ENCODE peak calls at places on chromosomes 16 and 17, in seven cellular contexts. One of them, this sample, is unnamed. For H3K4me1, the result is how much of the 10 kb centered on the place peaks cover.

GRCh38 chr16:83953796-83954576 is 946 bp downstream of the OSGIN1 start:
- DNase-seq in SK-N-SH: no peak
- DNase-seq in ovary: no peak
- DNase-seq in H1: no peak
- DNase-seq in tibial nerve: no peak
- DNase-seq in A549: peak
- DNase-seq in transverse colon: no peak
- DNase-seq in this sample: no peak

GRCh38 chr16:12120331-12120981 is 143.9 kb downstream of the SNX29 start:
- DNase-seq in transverse colon: peak
- DNase-seq in H1: no peak
- DNase-seq in A549: no peak
- DNase-seq in tibial nerve: no peak
- DNase-seq in SK-N-SH: no peak
- DNase-seq in ovary: no peak
- DNase-seq in this sample: peak

GRCh38 chr17:42683407-42684031 is 1.2 kb downstream of the CNTNAP1 start:
- DNase-seq in H1: peak
- DNase-seq in A549: no peak
- DNase-seq in tibial nerve: no peak
- DNase-seq in transverse colon: peak
- DNase-seq in ovary: peak
- DNase-seq in SK-N-SH: peak
- DNase-seq in this sample: peak

GRCh38 chr17:77312786-77313599 is 172.2 kb downstream of the SEC14L1 start:
- DNase-seq in transverse colon: peak
- DNase-seq in tibial nerve: peak
- DNase-seq in SK-N-SH: peak
- DNase-seq in H1: no peak
- DNase-seq in A549: no peak
- DNase-seq in ovary: peak
- DNase-seq in this sample: peak

GRCh38 chr17:56977673-56978395 is at the start of gene SCPEP1:
- DNase-seq in H1: peak
- DNase-seq in SK-N-SH: peak
- DNase-seq in A549: peak
- DNase-seq in transverse colon: peak
- DNase-seq in ovary: peak
- DNase-seq in tibial nerve: peak
- DNase-seq in this sample: peak

GRCh38 chr17:7351665-7352558 is at the start of gene KCTD11:
- DNase-seq in A549: peak
- DNase-seq in tibial nerve: peak
- DNase-seq in H1: peak
- DNase-seq in transverse colon: peak
- DNase-seq in SK-N-SH: peak
- DNase-seq in ovary: peak
- DNase-seq in this sample: peak

GRCh38 chr17:30565073-30565935 is 88.1 kb downstream of the GOSR1 start:
- DNase-seq in transverse colon: no peak
- DNase-seq in tibial nerve: no peak
- DNase-seq in A549: no peak
- DNase-seq in H1: no peak
- DNase-seq in ovary: no peak
- DNase-seq in SK-N-SH: no peak
- DNase-seq in this sample: no peak

GRCh38 chr17:79176792-79177601 is 102.4 kb downstream of the ENGASE start:
- DNase-seq in tibial nerve: no peak
- DNase-seq in H1: no peak
- DNase-seq in ovary: no peak
- DNase-seq in SK-N-SH: no peak
- DNase-seq in A549: no peak
- DNase-seq in transverse colon: no peak
- DNase-seq in this sample: no peak

GRCh38 chr17:33492731-33493260 is 199.7 kb upstream of the ASIC2 start:
- DNase-seq in ovary: no peak
- DNase-seq in tibial nerve: no peak
- DNase-seq in transverse colon: no peak
- DNase-seq in H1: no peak
- DNase-seq in SK-N-SH: no peak
- DNase-seq in A549: no peak
- DNase-seq in this sample: no peak

GRCh38 chr17:66752411-66752810 is 82.5 kb upstream of the CACNG5 start:
- DNase-seq in tibial nerve: no peak
- DNase-seq in A549: no peak
- DNase-seq in SK-N-SH: no peak
- DNase-seq in ovary: no peak
- DNase-seq in transverse colon: no peak
- DNase-seq in H1: no peak
- DNase-seq in this sample: peak

GRCh38 chr16:27230562-27230991 is 27.3 kb downstream of the KDM8 start:
- DNase-seq in transverse colon: peak
- DNase-seq in ovary: no peak
- DNase-seq in A549: no peak
- DNase-seq in H1: no peak
- DNase-seq in SK-N-SH: no peak
- DNase-seq in tibial nerve: no peak
- DNase-seq in this sample: no peak

GRCh38 chr16:68901910-68902309 is 58.6 kb downstream of the TANGO6 start:
- DNase-seq in transverse colon: no peak
- DNase-seq in H1: no peak
- DNase-seq in tibial nerve: no peak
- DNase-seq in SK-N-SH: no peak
- DNase-seq in ovary: no peak
- DNase-seq in A549: no peak
- DNase-seq in this sample: no peak

GRCh38 chr17:63289931-63290330 is 156.2 kb downstream of the CYB561 start:
- DNase-seq in ovary: no peak
- DNase-seq in SK-N-SH: no peak
- DNase-seq in transverse colon: no peak
- DNase-seq in tibial nerve: no peak
- DNase-seq in A549: no peak
- DNase-seq in H1: no peak
- DNase-seq in this sample: no peak

GRCh38 chr17:76497979-76498885 is 3.0 kb downstream of the RHBDF2 start:
- DNase-seq in ovary: peak
- DNase-seq in SK-N-SH: peak
- DNase-seq in H1: peak
- DNase-seq in transverse colon: peak
- DNase-seq in A549: peak
- DNase-seq in tibial nerve: peak
- DNase-seq in this sample: peak

GRCh38 chr17:29291163-29291752 is 2.7 kb downstream of the NUFIP2 start:
- DNase-seq in A549: peak
- DNase-seq in SK-N-SH: peak
- DNase-seq in H1: no peak
- DNase-seq in ovary: no peak
- DNase-seq in tibial nerve: no peak
- DNase-seq in transverse colon: no peak
- DNase-seq in this sample: no peak

DNA sequence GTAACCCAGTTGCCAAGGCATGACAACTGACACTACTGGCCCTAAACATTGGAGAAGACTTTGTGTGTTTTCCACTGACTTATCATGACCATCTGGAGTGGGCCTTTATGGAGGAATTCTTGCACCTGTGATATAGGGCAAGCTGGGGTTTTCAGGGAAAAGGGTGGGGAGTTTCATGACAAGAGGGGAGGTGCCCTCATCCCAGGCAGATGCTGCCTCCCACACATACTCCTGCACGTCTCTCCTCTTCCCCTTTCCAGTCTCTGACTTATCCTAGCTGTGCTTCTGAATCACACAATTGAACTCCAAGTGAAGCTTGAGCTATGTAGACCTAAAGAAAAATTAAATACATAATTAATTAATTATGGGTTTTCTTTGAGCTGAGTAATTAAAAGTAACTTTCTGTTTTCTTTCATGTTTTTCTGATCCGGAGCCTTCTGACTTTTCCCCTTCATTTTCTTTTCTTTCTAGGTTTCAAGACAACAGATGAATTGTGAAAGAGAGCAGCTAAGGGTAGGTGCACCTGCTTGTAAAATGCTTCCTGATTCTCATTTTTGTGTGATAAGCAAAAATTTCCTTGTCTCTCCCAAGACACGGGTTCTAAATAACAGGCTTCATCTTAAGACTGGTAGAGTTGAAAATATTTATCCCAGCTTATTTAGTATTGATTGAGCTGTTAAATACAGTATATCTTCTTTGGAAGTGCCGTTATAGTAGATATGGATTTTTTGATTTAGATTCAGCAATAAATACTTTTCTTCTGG is 280.9 kb upstream of the RBFOX1 start:
- DNase-seq in H1: no peak
- DNase-seq in tibial nerve: no peak
- DNase-seq in ovary: no peak
- DNase-seq in transverse colon: no peak
- DNase-seq in A549: no peak
- DNase-seq in SK-N-SH: no peak
- DNase-seq in this sample: no peak
- H3K4me1 ChIP-seq in H1: under half
- H3K4me1 ChIP-seq in tibial nerve: under half
- H3K4me1 ChIP-seq in ovary: under half
- H3K4me1 ChIP-seq in transverse colon: under half
- H3K4me1 ChIP-seq in A549: under half
- H3K4me1 ChIP-seq in SK-N-SH: under half
- H3K4me1 ChIP-seq in this sample: under half

GRCh38 chr16:81458827-81459598 is 14.4 kb downstream of the CMIP start:
- DNase-seq in transverse colon: no peak
- DNase-seq in A549: no peak
- DNase-seq in SK-N-SH: no peak
- DNase-seq in H1: no peak
- DNase-seq in tibial nerve: no peak
- DNase-seq in ovary: no peak
- DNase-seq in this sample: no peak
- TF ChIP-seq EP300 in transverse colon: no peak
- TF ChIP-seq EP300 in A549: no peak
- TF ChIP-seq EP300 in SK-N-SH: no peak
- TF ChIP-seq EP300 in H1: no peak
- TF ChIP-seq EP300 in tibial nerve: no peak
- TF ChIP-seq EP300 in ovary: no peak
- TF ChIP-seq EP300 in this sample: no peak

DNA sequence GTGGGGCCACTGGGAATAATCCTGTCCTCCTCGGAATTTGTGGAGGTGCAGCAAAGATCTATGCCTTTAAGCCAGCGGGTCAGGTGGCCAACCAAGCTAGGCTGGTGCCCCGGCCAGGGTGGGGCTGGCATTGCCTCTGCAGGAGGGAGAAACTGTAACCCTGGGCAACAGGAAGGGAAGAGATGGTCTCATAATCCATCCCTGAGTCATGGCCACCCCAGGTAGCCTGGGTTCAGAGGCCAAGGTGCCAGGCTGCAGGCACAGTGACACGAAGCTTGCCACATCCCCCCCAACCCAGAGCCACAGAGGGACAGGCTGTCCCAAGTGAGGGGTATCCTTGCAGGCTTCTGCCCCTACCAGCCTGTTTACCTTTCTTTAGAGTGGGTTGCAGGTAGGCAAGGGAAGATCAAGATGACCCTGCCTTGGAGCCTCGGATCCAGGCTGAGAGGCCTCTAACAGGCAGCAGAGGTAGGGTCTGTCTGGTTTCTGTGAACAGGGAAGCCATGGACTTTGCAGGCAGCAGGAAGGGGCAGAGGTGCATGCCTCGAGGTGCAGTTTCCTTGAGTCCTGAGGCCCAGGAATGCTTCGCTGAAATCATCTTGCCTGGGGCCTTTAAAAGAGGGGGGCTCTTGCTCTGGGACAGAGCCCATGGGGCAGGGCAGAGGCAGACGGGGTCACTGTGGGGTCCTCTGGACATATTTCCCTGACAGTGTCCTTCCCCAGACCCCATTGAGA is 4.0 kb downstream of the LASP1 start:
- DNase-seq in SK-N-SH: no peak
- DNase-seq in A549: peak
- DNase-seq in transverse colon: peak
- DNase-seq in H1: no peak
- DNase-seq in tibial nerve: no peak
- DNase-seq in ovary: peak
- DNase-seq in this sample: no peak
- H3K27ac ChIP-seq in SK-N-SH: no peak
- H3K27ac ChIP-seq in A549: peak
- H3K27ac ChIP-seq in transverse colon: peak
- H3K27ac ChIP-seq in H1: no peak
- H3K27ac ChIP-seq in tibial nerve: peak
- H3K27ac ChIP-seq in ovary: no peak
- H3K27ac ChIP-seq in this sample: peak

DNA sequence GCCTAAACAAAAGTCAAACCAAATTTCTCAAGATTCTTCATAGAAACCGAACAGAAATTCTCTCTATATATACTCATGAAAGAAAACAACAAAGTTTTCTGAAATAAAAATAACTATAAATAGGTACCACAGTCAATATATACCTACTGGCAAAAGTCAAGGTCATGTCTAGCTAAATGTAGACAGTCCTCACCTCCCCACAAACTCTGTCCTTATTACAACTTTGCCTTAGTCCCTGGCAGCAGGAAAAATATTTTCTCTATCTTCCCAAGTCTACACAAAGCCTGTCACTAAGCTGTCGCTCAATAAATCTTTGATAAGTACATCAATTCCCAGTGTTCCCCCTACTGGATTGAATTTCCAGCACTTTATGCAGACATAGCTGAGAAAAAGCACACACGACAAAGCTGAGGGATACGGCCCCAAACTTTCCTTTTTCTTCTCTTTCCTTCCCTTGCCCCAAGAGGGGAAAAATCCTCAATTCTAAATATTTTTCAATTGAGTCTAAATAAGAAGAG is 2.7 kb downstream of the CFAP20 start:
- DNase-seq in tibial nerve: no peak
- DNase-seq in A549: no peak
- DNase-seq in ovary: no peak
- DNase-seq in transverse colon: no peak
- DNase-seq in H1: no peak
- DNase-seq in SK-N-SH: no peak
- DNase-seq in this sample: no peak
- H3K4me1 ChIP-seq in tibial nerve: half or more
- H3K4me1 ChIP-seq in A549: under half
- H3K4me1 ChIP-seq in ovary: under half
- H3K4me1 ChIP-seq in transverse colon: under half
- H3K4me1 ChIP-seq in H1: under half
- H3K4me1 ChIP-seq in SK-N-SH: under half
- H3K4me1 ChIP-seq in this sample: half or more